ENCODE peak calls at places on chromosomes 2 and 18, in ten cellular contexts. J, M, L, F, K, N, C, B, Q and P are unnamed samples.
A peak's percentile ranks its signal among the peaks of the same experiment; 100 is the strongest.

GRCh38 chr2:118003396-118003824 is 10.5 kb downstream of the CCDC93 start:
- DNase-seq in J (peak; percentile 56), M (peak; percentile 29), L (peak; percentile 63), F (peak; percentile 63), K (no peak), N (no peak), C (peak; percentile 48), B (peak; percentile 88), Q (peak; percentile 39), P (no peak)

GRCh38 chr18:621181-621580 is 24.4 kb downstream of the CLUL1 start:
- DNase-seq in J (no peak), M (no peak), L (no peak), F (no peak), K (no peak), N (no peak), C (no peak), B (no peak), Q (no peak), P (no peak)

GRCh38 chr18:44170208-44170880 is 510.3 kb upstream of the SETBP1 start:
- DNase-seq in J (no peak), M (no peak), L (no peak), F (no peak), K (no peak), N (no peak), C (no peak), B (no peak), Q (no peak), P (no peak)

GRCh38 chr2:170743530-170744239 is 26.5 kb upstream of the ERICH2 start:
- DNase-seq in J (no peak), M (no peak), L (no peak), F (no peak), K (no peak), N (no peak), C (no peak), B (no peak), Q (no peak), P (no peak)

GRCh38 chr2:232721261-232721660 is 24.1 kb downstream of the GIGYF2 start:
- DNase-seq in J (no peak), M (no peak), L (no peak), F (no peak), K (no peak), N (no peak), C (no peak), B (no peak), Q (no peak), P (no peak)

GRCh38 chr2:201269764-201270163 is 9.4 kb downstream of the CASP8 start:
- DNase-seq in J (no peak), M (no peak), L (no peak), F (no peak), K (no peak), N (no peak), C (no peak), B (no peak), Q (no peak), P (no peak)

GRCh38 chr2:96769816-96770215 is 9.1 kb downstream of the CNNM4 start:
- DNase-seq in J (no peak), M (no peak), L (peak; percentile 73), F (no peak), K (no peak), N (no peak), C (no peak), B (no peak), Q (peak; percentile 69), P (no peak)

GRCh38 chr2:129885735-129886134 is 93.7 kb upstream of the RAB6C start:
- DNase-seq in J (no peak), M (no peak), L (no peak), F (no peak), K (no peak), N (no peak), C (no peak), B (no peak), Q (no peak), P (no peak)

GRCh38 chr2:159286709-159287441 is 372 bp upstream of the WDSUB1 start:
- DNase-seq in J (peak; percentile 96), M (peak; percentile 98), L (peak; percentile 98), F (peak; percentile 95), K (peak; percentile 94), N (peak; percentile 91), C (peak; percentile 78), B (peak; percentile 96), Q (peak; percentile 98), P (peak; percentile 97)

GRCh38 chr2:53442783-53443182 is 324.8 kb upstream of the CHAC2 start:
- DNase-seq in J (no peak), M (no peak), L (no peak), F (no peak), K (no peak), N (no peak), C (no peak), B (no peak), Q (no peak), P (no peak)

GRCh38 chr18:54909538-54909937 is 49.7 kb downstream of the CCDC68 start:
- DNase-seq in J (no peak), M (no peak), L (no peak), F (no peak), K (no peak), N (no peak), C (no peak), B (no peak), Q (no peak), P (no peak)

GRCh38 chr2:166458682-166459081 is 35.4 kb downstream of the SCN7A start:
- DNase-seq in J (no peak), M (no peak), L (no peak), F (no peak), K (no peak), N (no peak), C (no peak), B (no peak), Q (no peak), P (no peak)

GRCh38 chr2:118348380-118349024 is 260.2 kb downstream of the INSIG2 start:
- DNase-seq in J (no peak), M (no peak), L (no peak), F (no peak), K (no peak), N (no peak), C (no peak), B (no peak), Q (no peak), P (no peak)

GRCh38 chr2:17475285-17475684 is 43.0 kb downstream of the RAD51AP2 start:
- DNase-seq in J (no peak), M (no peak), L (no peak), F (peak; percentile 62), K (no peak), N (no peak), C (no peak), B (no peak), Q (no peak), P (no peak)

GRCh38 chr2:233912799-233913423 is 4.3 kb upstream of the TRPM8 start:
- DNase-seq in J (no peak), M (no peak), L (no peak), F (peak; percentile 38), K (no peak), N (no peak), C (no peak), B (peak; percentile 39), Q (no peak), P (no peak)

GRCh38 chr2:52390651-52391050 is 1358.7 kb upstream of the NRXN1 start:
- DNase-seq in J (no peak), M (no peak), L (no peak), F (no peak), K (no peak), N (no peak), C (no peak), B (no peak), Q (no peak), P (no peak)

GRCh38 chr2:180495606-180496005 is 484.8 kb upstream of the UBE2E3 start:
- DNase-seq in J (no peak), M (no peak), L (no peak), F (no peak), K (no peak), N (no peak), C (no peak), B (no peak), Q (no peak), P (no peak)

GRCh38 chr18:49690307-49690706 is 123.0 kb downstream of the ACAA2 start:
- DNase-seq in J (no peak), M (no peak), L (no peak), F (peak; percentile 99), K (no peak), N (no peak), C (no peak), B (peak; percentile 78), Q (no peak), P (no peak)

GRCh38 chr2:223635080-223635479 is 32.9 kb upstream of the SCG2 start:
- DNase-seq in J (no peak), M (no peak), L (no peak), F (peak; percentile 55), K (no peak), N (no peak), C (no peak), B (no peak), Q (no peak), P (no peak)

GRCh38 chr2:42663106-42663755 is 94.8 kb downstream of the MTA3 start:
- DNase-seq in J (peak; percentile 22), M (peak; percentile 51), L (peak; percentile 40), F (peak; percentile 46), K (peak; percentile 11), N (no peak), C (peak; percentile 46), B (peak; percentile 82), Q (peak; percentile 48), P (no peak)
- TF ChIP-seq CTCF in J (peak; percentile 99), M (peak; percentile 92), L (peak; percentile 97), F (peak; percentile 99), K (peak; percentile 93), N (peak; percentile 96), C (peak; percentile 99), B (peak; percentile 94), Q (peak; percentile 94), P (peak; percentile 96)

GRCh38 chr18:8791171-8791651 is 85.9 kb downstream of the MTCL1 start:
- DNase-seq in J (no peak), M (no peak), L (no peak), F (peak; percentile 57), K (no peak), N (no peak), C (no peak), B (peak; percentile 49), Q (no peak), P (no peak)
- H3K36me3 ChIP-seq in J (no peaks in the 10 kb centered on the region), M (no peaks in the 10 kb centered on the region), L (no peaks in the 10 kb centered on the region), F (peaks cover 6% of the 10 kb centered on the region), K (peaks cover 1% of the 10 kb centered on the region), N (no peaks in the 10 kb centered on the region), C (no peaks in the 10 kb centered on the region), B (peaks cover 1% of the 10 kb centered on the region), Q (no peaks in the 10 kb centered on the region), P (peaks cover 20% of the 10 kb centered on the region)

GRCh38 chr18:60684843-60685513 is 312.4 kb upstream of the MC4R start:
- DNase-seq in J (no peak), M (no peak), L (no peak), F (peak; percentile 17), K (no peak), N (no peak), C (no peak), B (peak; percentile 57), Q (no peak), P (no peak)
- TF ChIP-seq CTCF in J (peak; percentile 31), M (no peak), L (peak; percentile 57), F (peak; percentile 62), K (peak; percentile 50), N (peak; percentile 51), C (no peak), B (peak; percentile 37), Q (peak; percentile 52), P (peak; percentile 91)

DNA sequence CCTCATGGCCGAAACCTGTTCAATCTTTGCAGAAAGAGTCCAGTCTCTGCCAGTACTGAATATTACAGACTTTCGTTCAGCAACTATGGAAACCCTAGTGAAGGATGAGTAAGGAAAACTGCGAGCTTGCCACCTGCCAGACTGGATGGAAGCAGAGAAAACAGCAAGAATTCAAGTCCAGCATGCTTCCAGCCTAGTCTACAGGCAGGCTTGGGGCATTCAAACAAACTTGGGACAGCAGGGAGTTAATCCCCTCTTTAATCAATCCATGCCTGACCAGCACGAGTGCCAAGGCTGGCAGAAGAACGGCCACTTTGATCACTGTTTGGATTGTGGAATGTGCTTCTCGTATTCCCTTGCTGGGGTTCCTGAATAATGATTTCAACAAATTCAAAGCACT is 145.2 kb downstream of the EPHA4 start:
- DNase-seq in J (no peak), M (no peak), L (no peak), F (no peak), K (no peak), N (no peak), C (no peak), B (no peak), Q (no peak), P (no peak)
- H3K36me3 ChIP-seq in J (no peaks in the 10 kb centered on the region), M (no peaks in the 10 kb centered on the region), L (no peaks in the 10 kb centered on the region), F (no peaks in the 10 kb centered on the region), K (peaks cover 41% of the 10 kb centered on the region), N (no peaks in the 10 kb centered on the region), C (no peaks in the 10 kb centered on the region), B (peaks cover 13% of the 10 kb centered on the region), Q (no peaks in the 10 kb centered on the region), P (no peaks in the 10 kb centered on the region)